ENCODE peak calls at places on chromosomes 11 and 22, in five cellular contexts. One of them, this sample, is unnamed.

GRCh38 chr22:36544107-36544620 is 15.2 kb upstream of the EIF3D start:
- DNase-seq in body of pancreas: no peak
- DNase-seq in IMR-90: peak; percentile 74
- DNase-seq in thoracic aorta: no peak
- DNase-seq in PC-3: peak; percentile 22
- DNase-seq in this sample: peak; percentile 45

GRCh38 chr22:42365337-42365865 is 66.8 kb downstream of the NFAM1 start:
- DNase-seq in thoracic aorta: no peak
- DNase-seq in body of pancreas: peak; percentile 10
- DNase-seq in PC-3: no peak
- DNase-seq in IMR-90: no peak
- DNase-seq in this sample: no peak

GRCh38 chr11:64240467-64241174 is at the start of gene FKBP2:
- DNase-seq in PC-3: peak; percentile 99
- DNase-seq in thoracic aorta: peak; percentile 87
- DNase-seq in body of pancreas: peak; percentile 98
- DNase-seq in IMR-90: peak; percentile 95
- DNase-seq in this sample: peak; percentile 97

GRCh38 chr11:123473941-123474668 is 44.0 kb downstream of the GRAMD1B start:
- DNase-seq in thoracic aorta: no peak
- DNase-seq in IMR-90: peak; percentile 98
- DNase-seq in body of pancreas: no peak
- DNase-seq in PC-3: peak; percentile 92
- DNase-seq in this sample: peak; percentile 30

GRCh38 chr22:44412136-44412731 is 85.8 kb downstream of the RTL6 start:
- DNase-seq in PC-3: no peak
- DNase-seq in body of pancreas: no peak
- DNase-seq in IMR-90: no peak
- DNase-seq in thoracic aorta: no peak
- DNase-seq in this sample: no peak

GRCh38 chr11:22976146-22976545 is 115.9 kb upstream of the CCDC179 start:
- DNase-seq in thoracic aorta: no peak
- DNase-seq in IMR-90: peak; percentile 91
- DNase-seq in body of pancreas: peak; percentile 83
- DNase-seq in PC-3: peak; percentile 85
- DNase-seq in this sample: peak; percentile 86

GRCh38 chr11:62721994-62722393 is 5.3 kb downstream of the HNRNPUL2 start:
- DNase-seq in body of pancreas: no peak
- DNase-seq in thoracic aorta: no peak
- DNase-seq in PC-3: peak; percentile 40
- DNase-seq in IMR-90: peak; percentile 40
- DNase-seq in this sample: no peak

GRCh38 chr11:57680552-57680874 is 12.6 kb downstream of the ZDHHC5 start:
- DNase-seq in body of pancreas: no peak
- DNase-seq in thoracic aorta: no peak
- DNase-seq in IMR-90: peak; percentile 22
- DNase-seq in PC-3: peak; percentile 38
- DNase-seq in this sample: peak; percentile 30

GRCh38 chr11:72578051-72578450 is 96.2 kb downstream of the PDE2A start:
- DNase-seq in body of pancreas: peak; percentile 4
- DNase-seq in PC-3: no peak
- DNase-seq in IMR-90: no peak
- DNase-seq in thoracic aorta: no peak
- DNase-seq in this sample: no peak

GRCh38 chr22:29380032-29380781 is 8.2 kb downstream of the AP1B1 start:
- DNase-seq in body of pancreas: no peak
- DNase-seq in IMR-90: peak; percentile 58
- DNase-seq in PC-3: peak; percentile 88
- DNase-seq in thoracic aorta: no peak
- DNase-seq in this sample: peak; percentile 68

GRCh38 chr11:43919852-43920597 is 22.4 kb upstream of the C11orf96 start:
- DNase-seq in PC-3: no peak
- DNase-seq in IMR-90: peak; percentile 87
- DNase-seq in thoracic aorta: no peak
- DNase-seq in body of pancreas: no peak
- DNase-seq in this sample: no peak

GRCh38 chr11:130115218-130115617 is 44.4 kb upstream of the ST14 start:
- DNase-seq in thoracic aorta: no peak
- DNase-seq in PC-3: peak; percentile 54
- DNase-seq in body of pancreas: peak; percentile 46
- DNase-seq in IMR-90: peak; percentile 41
- DNase-seq in this sample: no peak

GRCh38 chr11:34656062-34656720 is 35.3 kb downstream of the EHF start:
- DNase-seq in body of pancreas: no peak
- DNase-seq in PC-3: peak; percentile 58
- DNase-seq in IMR-90: peak; percentile 28
- DNase-seq in thoracic aorta: no peak
- DNase-seq in this sample: no peak

GRCh38 chr11:5291207-5291838 is 10.4 kb downstream of the OR51B4 start:
- DNase-seq in body of pancreas: no peak
- DNase-seq in IMR-90: peak; percentile 68
- DNase-seq in PC-3: peak; percentile 46
- DNase-seq in thoracic aorta: no peak
- DNase-seq in this sample: peak; percentile 52

GRCh38 chr22:27045103-27045940 is 387.9 kb downstream of the MIAT start:
- DNase-seq in thoracic aorta: no peak
- DNase-seq in body of pancreas: peak; percentile 14
- DNase-seq in IMR-90: peak; percentile 36
- DNase-seq in PC-3: peak; percentile 1
- DNase-seq in this sample: peak; percentile 83

GRCh38 chr22:41951898-41952474 is at the start of gene SMIM45:
- DNase-seq in thoracic aorta: no peak
- DNase-seq in body of pancreas: no peak
- DNase-seq in IMR-90: no peak
- DNase-seq in PC-3: no peak
- DNase-seq in this sample: no peak

GRCh38 chr11:126318642-126319373 is 14.9 kb downstream of the DCPS start:
- DNase-seq in body of pancreas: no peak
- DNase-seq in PC-3: peak; percentile 43
- DNase-seq in IMR-90: peak; percentile 97
- DNase-seq in thoracic aorta: no peak
- DNase-seq in this sample: peak; percentile 95

GRCh38 chr11:36699271-36699670 is 101.2 kb upstream of the RAG2 start:
- DNase-seq in IMR-90: no peak
- DNase-seq in PC-3: no peak
- DNase-seq in thoracic aorta: no peak
- DNase-seq in body of pancreas: no peak
- DNase-seq in this sample: peak; percentile 50

GRCh38 chr22:50674606-50675552 is 2.3 kb downstream of the SHANK3 start:
- DNase-seq in thoracic aorta: no peak
- DNase-seq in body of pancreas: peak; percentile 64
- DNase-seq in IMR-90: no peak
- DNase-seq in PC-3: peak; percentile 73
- DNase-seq in this sample: peak; percentile 78

GRCh38 chr11:132234878-132235277 is 864.5 kb downstream of the NTM start:
- DNase-seq in IMR-90: peak; percentile 93
- DNase-seq in PC-3: peak; percentile 15
- DNase-seq in body of pancreas: no peak
- DNase-seq in thoracic aorta: no peak
- DNase-seq in this sample: no peak

GRCh38 chr22:26981111-26981510 is 323.7 kb downstream of the MIAT start:
- DNase-seq in body of pancreas: no peak
- DNase-seq in IMR-90: no peak
- DNase-seq in PC-3: no peak
- DNase-seq in thoracic aorta: no peak
- DNase-seq in this sample: no peak

GRCh38 chr22:27297125-27297524 is 504.4 kb downstream of the MN1 start:
- DNase-seq in body of pancreas: no peak
- DNase-seq in thoracic aorta: no peak
- DNase-seq in IMR-90: no peak
- DNase-seq in PC-3: no peak
- DNase-seq in this sample: no peak

GRCh38 chr11:43927070-43927469 is 15.4 kb upstream of the C11orf96 start:
- DNase-seq in body of pancreas: no peak
- DNase-seq in thoracic aorta: no peak
- DNase-seq in IMR-90: no peak
- DNase-seq in PC-3: no peak
- DNase-seq in this sample: no peak

GRCh38 chr11:96736591-96736990 is 346.8 kb downstream of the JRKL start:
- DNase-seq in IMR-90: no peak
- DNase-seq in PC-3: no peak
- DNase-seq in thoracic aorta: no peak
- DNase-seq in body of pancreas: no peak
- DNase-seq in this sample: no peak

GRCh38 chr11:96341237-96342130 is 1.5 kb downstream of the MAML2 start:
- DNase-seq in IMR-90: peak; percentile 56
- DNase-seq in PC-3: peak; percentile 52
- DNase-seq in body of pancreas: peak; percentile 36
- DNase-seq in thoracic aorta: no peak
- DNase-seq in this sample: no peak

GRCh38 chr11:69007978-69008381 is 5.1 kb downstream of the MRGPRF start:
- DNase-seq in IMR-90: peak; percentile 71
- DNase-seq in body of pancreas: no peak
- DNase-seq in PC-3: no peak
- DNase-seq in thoracic aorta: no peak
- DNase-seq in this sample: no peak

GRCh38 chr11:118572914-118573550 is 823 bp downstream of the ARCN1 start:
- DNase-seq in body of pancreas: no peak
- DNase-seq in PC-3: peak; percentile 40
- DNase-seq in IMR-90: peak; percentile 75
- DNase-seq in thoracic aorta: no peak
- DNase-seq in this sample: peak; percentile 42

GRCh38 chr11:17015639-17016125 is 1.5 kb upstream of the PLEKHA7 start:
- DNase-seq in body of pancreas: peak; percentile 66
- DNase-seq in thoracic aorta: no peak
- DNase-seq in PC-3: no peak
- DNase-seq in IMR-90: peak; percentile 10
- DNase-seq in this sample: no peak

GRCh38 chr22:44274918-44275665 is 37.7 kb downstream of the SHISAL1 start:
- DNase-seq in body of pancreas: peak; percentile 39
- DNase-seq in PC-3: no peak
- DNase-seq in thoracic aorta: no peak
- DNase-seq in IMR-90: no peak
- DNase-seq in this sample: no peak

GRCh38 chr11:124841765-124842700 is 23.2 kb upstream of the ROBO3 start:
- DNase-seq in PC-3: no peak
- DNase-seq in IMR-90: no peak
- DNase-seq in thoracic aorta: no peak
- DNase-seq in body of pancreas: no peak
- DNase-seq in this sample: no peak

GRCh38 chr11:124840666-124841065 is 24.6 kb upstream of the ROBO3 start:
- DNase-seq in PC-3: no peak
- DNase-seq in IMR-90: no peak
- DNase-seq in body of pancreas: no peak
- DNase-seq in thoracic aorta: no peak
- DNase-seq in this sample: no peak

GRCh38 chr11:124839051-124839971 is 25.9 kb upstream of the ROBO3 start:
- DNase-seq in PC-3: no peak
- DNase-seq in IMR-90: no peak
- DNase-seq in thoracic aorta: no peak
- DNase-seq in body of pancreas: no peak
- DNase-seq in this sample: no peak

GRCh38 chr11:124841186-124841585 is 24.0 kb upstream of the ROBO3 start:
- DNase-seq in thoracic aorta: no peak
- DNase-seq in body of pancreas: no peak
- DNase-seq in IMR-90: no peak
- DNase-seq in PC-3: peak; percentile 64
- DNase-seq in this sample: no peak

GRCh38 chr11:124839972-124840621 is 25.1 kb upstream of the ROBO3 start:
- DNase-seq in IMR-90: no peak
- DNase-seq in PC-3: no peak
- DNase-seq in body of pancreas: no peak
- DNase-seq in thoracic aorta: no peak
- DNase-seq in this sample: no peak
- H3K27me3 ChIP-seq in IMR-90: peaks cover 67% of the 10 kb centered on the region
- H3K27me3 ChIP-seq in PC-3: peaks cover 62% of the 10 kb centered on the region
- H3K27me3 ChIP-seq in body of pancreas: peaks cover 52% of the 10 kb centered on the region
- H3K27me3 ChIP-seq in thoracic aorta: peaks cover 50% of the 10 kb centered on the region
- H3K27me3 ChIP-seq in this sample: peaks cover 94% of the 10 kb centered on the region

GRCh38 chr11:117511981-117512448 is 184.4 kb downstream of the CEP164 start:
- DNase-seq in PC-3: no peak
- DNase-seq in thoracic aorta: no peak
- DNase-seq in body of pancreas: no peak
- DNase-seq in IMR-90: no peak
- DNase-seq in this sample: no peak
- H3K27me3 ChIP-seq in PC-3: peaks cover 92% of the 10 kb centered on the region
- H3K27me3 ChIP-seq in thoracic aorta: no peaks in the 10 kb centered on the region
- H3K27me3 ChIP-seq in body of pancreas: no peaks in the 10 kb centered on the region
- H3K27me3 ChIP-seq in IMR-90: peaks cover 36% of the 10 kb centered on the region
- H3K27me3 ChIP-seq in this sample: peaks cover 36% of the 10 kb centered on the region

GRCh38 chr11:45654741-45655283 is 10.6 kb downstream of the CHST1 start:
- DNase-seq in thoracic aorta: no peak
- DNase-seq in body of pancreas: no peak
- DNase-seq in PC-3: no peak
- DNase-seq in IMR-90: no peak
- DNase-seq in this sample: no peak
- H3K27me3 ChIP-seq in thoracic aorta: no peaks in the 10 kb centered on the region
- H3K27me3 ChIP-seq in body of pancreas: no peaks in the 10 kb centered on the region
- H3K27me3 ChIP-seq in PC-3: peaks cover 7% of the 10 kb centered on the region
- H3K27me3 ChIP-seq in IMR-90: peaks cover 1% of the 10 kb centered on the region
- H3K27me3 ChIP-seq in this sample: peaks cover 40% of the 10 kb centered on the region

GRCh38 chr22:38467904-38468760 is at the start of gene KDELR3:
- DNase-seq in body of pancreas: peak; percentile 66
- DNase-seq in IMR-90: peak; percentile 71
- DNase-seq in thoracic aorta: no peak
- DNase-seq in PC-3: peak; percentile 62
- DNase-seq in this sample: peak; percentile 18

GRCh38 chr22:38464992-38465672 is 2.8 kb upstream of the KDELR3 start:
- DNase-seq in thoracic aorta: no peak
- DNase-seq in IMR-90: no peak
- DNase-seq in PC-3: no peak
- DNase-seq in body of pancreas: no peak
- DNase-seq in this sample: no peak

GRCh38 chr22:38467438-38467903 is 425 bp upstream of the KDELR3 start:
- DNase-seq in thoracic aorta: no peak
- DNase-seq in PC-3: no peak
- DNase-seq in body of pancreas: peak; percentile 34
- DNase-seq in IMR-90: no peak
- DNase-seq in this sample: no peak

GRCh38 chr22:38462960-38463784 is 4.7 kb upstream of the KDELR3 start:
- DNase-seq in body of pancreas: peak; percentile 43
- DNase-seq in IMR-90: no peak
- DNase-seq in thoracic aorta: no peak
- DNase-seq in PC-3: no peak
- DNase-seq in this sample: no peak

DNA sequence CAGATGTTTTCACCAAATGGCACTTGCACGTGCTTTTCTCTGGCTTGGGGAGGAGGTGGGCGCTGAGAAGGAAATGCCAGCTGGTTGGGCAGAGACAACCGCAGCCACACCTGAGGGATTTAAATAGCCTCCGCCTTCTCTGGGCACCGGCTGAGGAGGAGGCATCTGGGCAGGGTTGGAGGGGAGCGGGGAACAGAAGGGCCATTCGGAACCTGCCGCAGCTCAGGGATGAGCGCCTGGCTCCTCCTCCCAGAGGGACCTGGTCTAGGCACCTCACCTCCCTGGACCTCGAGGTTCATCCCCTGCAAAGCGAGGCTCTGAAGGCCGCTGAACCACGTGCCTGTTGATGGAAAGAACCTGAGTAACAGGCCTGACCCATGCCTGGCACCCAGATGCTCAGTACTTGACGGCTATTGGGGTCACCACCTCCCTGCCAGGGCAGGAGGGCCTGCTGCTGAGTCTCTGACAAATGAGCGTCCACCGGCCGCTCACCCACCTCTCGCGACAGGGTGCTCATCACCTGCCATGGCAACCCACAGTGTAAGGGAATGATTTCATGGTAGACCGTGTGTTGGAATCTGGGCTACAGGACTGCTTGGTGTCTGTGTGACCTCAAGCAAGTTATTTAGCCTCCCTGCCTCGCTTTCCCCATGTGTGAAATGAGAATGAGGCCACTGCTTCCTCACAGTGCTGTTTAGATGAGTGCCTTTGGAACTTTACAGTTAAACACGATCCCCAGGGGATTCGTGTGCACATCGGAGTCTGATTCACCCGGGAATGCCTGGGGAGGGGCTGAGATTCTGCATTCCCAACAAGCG is 2.0 kb upstream of the KDELR3 start:
- DNase-seq in PC-3: no peak
- DNase-seq in body of pancreas: no peak
- DNase-seq in thoracic aorta: no peak
- DNase-seq in IMR-90: no peak
- DNase-seq in this sample: no peak
- H3K27me3 ChIP-seq in PC-3: no peaks in the 10 kb centered on the region
- H3K27me3 ChIP-seq in body of pancreas: no peaks in the 10 kb centered on the region
- H3K27me3 ChIP-seq in thoracic aorta: peaks cover 3% of the 10 kb centered on the region
- H3K27me3 ChIP-seq in IMR-90: peaks cover 11% of the 10 kb centered on the region
- H3K27me3 ChIP-seq in this sample: peaks cover 38% of the 10 kb centered on the region

This sample was measured in foreskin keratinocyte.